ENCODE peak calls at places on chromosomes 1 and 21, in ten cellular contexts. One of them, this sample, is unnamed.

GRCh38 chr1:42979888-42980800 is 21.5 kb upstream of the SLC2A1 start:
- DNase-seq in esophagus squamous epithelium: no peak
- DNase-seq in coronary artery: no peak
- DNase-seq in neural progenitor cell: no peak
- DNase-seq in stomach: no peak
- DNase-seq in tibial nerve: no peak
- DNase-seq in GM12864: no peak
- DNase-seq in WERI-Rb-1: no peak
- DNase-seq in endodermal cell: no peak
- DNase-seq in Caco-2: peak
- DNase-seq in this sample: no peak

GRCh38 chr1:101485712-101486111 is 248.9 kb downstream of the S1PR1 start:
- DNase-seq in GM12864: no peak
- DNase-seq in WERI-Rb-1: no peak
- DNase-seq in Caco-2: no peak
- DNase-seq in esophagus squamous epithelium: no peak
- DNase-seq in tibial nerve: no peak
- DNase-seq in neural progenitor cell: no peak
- DNase-seq in stomach: no peak
- DNase-seq in endodermal cell: no peak
- DNase-seq in coronary artery: no peak
- DNase-seq in this sample: no peak

GRCh38 chr1:241266121-241266520 is 90.9 kb downstream of the RGS7 start:
- DNase-seq in tibial nerve: no peak
- DNase-seq in coronary artery: no peak
- DNase-seq in GM12864: no peak
- DNase-seq in neural progenitor cell: no peak
- DNase-seq in esophagus squamous epithelium: no peak
- DNase-seq in WERI-Rb-1: no peak
- DNase-seq in endodermal cell: no peak
- DNase-seq in stomach: no peak
- DNase-seq in Caco-2: no peak
- DNase-seq in this sample: no peak

GRCh38 chr1:206925116-206925736 is 3.5 kb upstream of the FCMR start:
- DNase-seq in tibial nerve: no peak
- DNase-seq in esophagus squamous epithelium: no peak
- DNase-seq in endodermal cell: peak
- DNase-seq in Caco-2: peak
- DNase-seq in GM12864: peak
- DNase-seq in stomach: peak
- DNase-seq in coronary artery: no peak
- DNase-seq in neural progenitor cell: no peak
- DNase-seq in WERI-Rb-1: peak
- DNase-seq in this sample: no peak

GRCh38 chr1:23793018-23793781 is 2.3 kb downstream of the LYPLA2 start:
- DNase-seq in endodermal cell: no peak
- DNase-seq in Caco-2: no peak
- DNase-seq in WERI-Rb-1: no peak
- DNase-seq in esophagus squamous epithelium: no peak
- DNase-seq in tibial nerve: no peak
- DNase-seq in neural progenitor cell: no peak
- DNase-seq in stomach: peak
- DNase-seq in coronary artery: no peak
- DNase-seq in GM12864: no peak
- DNase-seq in this sample: no peak

GRCh38 chr1:25128168-25128621 is 104.1 kb downstream of the SYF2 start:
- DNase-seq in tibial nerve: no peak
- DNase-seq in esophagus squamous epithelium: no peak
- DNase-seq in Caco-2: no peak
- DNase-seq in WERI-Rb-1: no peak
- DNase-seq in stomach: no peak
- DNase-seq in neural progenitor cell: no peak
- DNase-seq in GM12864: peak
- DNase-seq in endodermal cell: no peak
- DNase-seq in coronary artery: no peak
- DNase-seq in this sample: no peak

GRCh38 chr1:156502749-156503671 is 2.4 kb upstream of the MEF2D start:
- DNase-seq in GM12864: no peak
- DNase-seq in coronary artery: peak
- DNase-seq in WERI-Rb-1: no peak
- DNase-seq in esophagus squamous epithelium: no peak
- DNase-seq in neural progenitor cell: no peak
- DNase-seq in tibial nerve: no peak
- DNase-seq in endodermal cell: peak
- DNase-seq in stomach: peak
- DNase-seq in Caco-2: peak
- DNase-seq in this sample: peak

GRCh38 chr1:90719321-90720136 is 2.4 kb upstream of the BARHL2 start:
- DNase-seq in Caco-2: no peak
- DNase-seq in coronary artery: no peak
- DNase-seq in stomach: no peak
- DNase-seq in endodermal cell: peak
- DNase-seq in esophagus squamous epithelium: no peak
- DNase-seq in neural progenitor cell: peak
- DNase-seq in tibial nerve: no peak
- DNase-seq in GM12864: no peak
- DNase-seq in WERI-Rb-1: no peak
- DNase-seq in this sample: no peak

GRCh38 chr1:169892819-169893644 is 664 bp downstream of the SCYL3 start:
- DNase-seq in stomach: no peak
- DNase-seq in neural progenitor cell: peak
- DNase-seq in tibial nerve: no peak
- DNase-seq in Caco-2: no peak
- DNase-seq in GM12864: no peak
- DNase-seq in endodermal cell: no peak
- DNase-seq in WERI-Rb-1: no peak
- DNase-seq in esophagus squamous epithelium: no peak
- DNase-seq in coronary artery: peak
- DNase-seq in this sample: no peak

GRCh38 chr21:10627316-10627863 is 106.0 kb downstream of the TPTE start:
- DNase-seq in esophagus squamous epithelium: no peak
- DNase-seq in neural progenitor cell: no peak
- DNase-seq in stomach: no peak
- DNase-seq in WERI-Rb-1: no peak
- DNase-seq in Caco-2: no peak
- DNase-seq in endodermal cell: no peak
- DNase-seq in GM12864: no peak
- DNase-seq in coronary artery: no peak
- DNase-seq in tibial nerve: no peak
- DNase-seq in this sample: no peak

GRCh38 chr21:9837946-9838801 is 683.2 kb upstream of the TPTE start:
- DNase-seq in coronary artery: peak
- DNase-seq in stomach: no peak
- DNase-seq in GM12864: no peak
- DNase-seq in esophagus squamous epithelium: no peak
- DNase-seq in tibial nerve: no peak
- DNase-seq in WERI-Rb-1: peak
- DNase-seq in neural progenitor cell: no peak
- DNase-seq in endodermal cell: no peak
- DNase-seq in Caco-2: no peak
- DNase-seq in this sample: no peak

GRCh38 chr1:110152133-110152785 is 2.0 kb downstream of the SLC6A17 start:
- DNase-seq in endodermal cell: no peak
- DNase-seq in tibial nerve: no peak
- DNase-seq in stomach: no peak
- DNase-seq in neural progenitor cell: no peak
- DNase-seq in GM12864: no peak
- DNase-seq in coronary artery: no peak
- DNase-seq in Caco-2: no peak
- DNase-seq in esophagus squamous epithelium: no peak
- DNase-seq in WERI-Rb-1: no peak
- DNase-seq in this sample: peak

GRCh38 chr1:114558548-114558947 is 22.9 kb downstream of the BCAS2 start:
- DNase-seq in coronary artery: no peak
- DNase-seq in GM12864: no peak
- DNase-seq in tibial nerve: no peak
- DNase-seq in endodermal cell: no peak
- DNase-seq in WERI-Rb-1: no peak
- DNase-seq in esophagus squamous epithelium: no peak
- DNase-seq in Caco-2: no peak
- DNase-seq in stomach: no peak
- DNase-seq in neural progenitor cell: peak
- DNase-seq in this sample: no peak

GRCh38 chr1:168811213-168811612 is 82.2 kb upstream of the DPT start:
- DNase-seq in WERI-Rb-1: no peak
- DNase-seq in coronary artery: no peak
- DNase-seq in Caco-2: no peak
- DNase-seq in esophagus squamous epithelium: no peak
- DNase-seq in GM12864: no peak
- DNase-seq in stomach: no peak
- DNase-seq in endodermal cell: no peak
- DNase-seq in neural progenitor cell: no peak
- DNase-seq in tibial nerve: no peak
- DNase-seq in this sample: no peak

GRCh38 chr1:20698195-20698910 is 19.5 kb downstream of the KIF17 start:
- DNase-seq in endodermal cell: no peak
- DNase-seq in coronary artery: no peak
- DNase-seq in WERI-Rb-1: no peak
- DNase-seq in esophagus squamous epithelium: no peak
- DNase-seq in neural progenitor cell: no peak
- DNase-seq in Caco-2: no peak
- DNase-seq in tibial nerve: no peak
- DNase-seq in GM12864: no peak
- DNase-seq in stomach: no peak
- DNase-seq in this sample: no peak

GRCh38 chr21:31975491-31975890 is 102.7 kb downstream of the HUNK start:
- DNase-seq in coronary artery: no peak
- DNase-seq in stomach: no peak
- DNase-seq in GM12864: no peak
- DNase-seq in esophagus squamous epithelium: no peak
- DNase-seq in WERI-Rb-1: no peak
- DNase-seq in tibial nerve: no peak
- DNase-seq in endodermal cell: no peak
- DNase-seq in Caco-2: no peak
- DNase-seq in neural progenitor cell: no peak
- DNase-seq in this sample: no peak

GRCh38 chr1:56577859-56578663 is 1.3 kb downstream of the PLPP3 start:
- DNase-seq in stomach: peak
- DNase-seq in coronary artery: peak
- DNase-seq in GM12864: no peak
- DNase-seq in neural progenitor cell: peak
- DNase-seq in WERI-Rb-1: peak
- DNase-seq in esophagus squamous epithelium: peak
- DNase-seq in Caco-2: peak
- DNase-seq in tibial nerve: no peak
- DNase-seq in endodermal cell: peak
- DNase-seq in this sample: no peak

GRCh38 chr1:205505791-205506190 is 1.3 kb downstream of the CDK18 start:
- DNase-seq in coronary artery: peak
- DNase-seq in endodermal cell: no peak
- DNase-seq in WERI-Rb-1: no peak
- DNase-seq in esophagus squamous epithelium: no peak
- DNase-seq in stomach: peak
- DNase-seq in GM12864: no peak
- DNase-seq in Caco-2: no peak
- DNase-seq in neural progenitor cell: no peak
- DNase-seq in tibial nerve: no peak
- DNase-seq in this sample: peak
- H3K4me3 ChIP-seq in coronary artery: peak
- H3K4me3 ChIP-seq in endodermal cell: peak
- H3K4me3 ChIP-seq in WERI-Rb-1: no peak
- H3K4me3 ChIP-seq in esophagus squamous epithelium: peak
- H3K4me3 ChIP-seq in stomach: peak
- H3K4me3 ChIP-seq in GM12864: no peak
- H3K4me3 ChIP-seq in Caco-2: peak
- H3K4me3 ChIP-seq in neural progenitor cell: peak
- H3K4me3 ChIP-seq in tibial nerve: peak
- H3K4me3 ChIP-seq in this sample: peak

GRCh38 chr1:151006331-151007052 is at the start of gene MINDY1:
- DNase-seq in esophagus squamous epithelium: no peak
- DNase-seq in GM12864: no peak
- DNase-seq in endodermal cell: peak
- DNase-seq in neural progenitor cell: peak
- DNase-seq in coronary artery: no peak
- DNase-seq in WERI-Rb-1: peak
- DNase-seq in Caco-2: peak
- DNase-seq in tibial nerve: peak
- DNase-seq in stomach: peak
- DNase-seq in this sample: peak
- H3K4me3 ChIP-seq in esophagus squamous epithelium: peak
- H3K4me3 ChIP-seq in GM12864: peak
- H3K4me3 ChIP-seq in endodermal cell: peak
- H3K4me3 ChIP-seq in neural progenitor cell: peak
- H3K4me3 ChIP-seq in coronary artery: peak
- H3K4me3 ChIP-seq in WERI-Rb-1: peak
- H3K4me3 ChIP-seq in Caco-2: peak
- H3K4me3 ChIP-seq in tibial nerve: peak
- H3K4me3 ChIP-seq in stomach: peak
- H3K4me3 ChIP-seq in this sample: peak

GRCh38 chr1:78375996-78376395 is 114.8 kb upstream of the PTGFR start:
- DNase-seq in GM12864: no peak
- DNase-seq in tibial nerve: no peak
- DNase-seq in stomach: no peak
- DNase-seq in WERI-Rb-1: no peak
- DNase-seq in neural progenitor cell: no peak
- DNase-seq in coronary artery: no peak
- DNase-seq in Caco-2: no peak
- DNase-seq in esophagus squamous epithelium: no peak
- DNase-seq in endodermal cell: no peak
- DNase-seq in this sample: no peak
- H3K4me3 ChIP-seq in GM12864: no peak
- H3K4me3 ChIP-seq in tibial nerve: no peak
- H3K4me3 ChIP-seq in stomach: no peak
- H3K4me3 ChIP-seq in WERI-Rb-1: no peak
- H3K4me3 ChIP-seq in neural progenitor cell: no peak
- H3K4me3 ChIP-seq in coronary artery: no peak
- H3K4me3 ChIP-seq in Caco-2: no peak
- H3K4me3 ChIP-seq in esophagus squamous epithelium: no peak
- H3K4me3 ChIP-seq in endodermal cell: no peak
- H3K4me3 ChIP-seq in this sample: no peak

GRCh38 chr1:201422026-201422425 is 496 bp upstream of the TNNI1 start:
- DNase-seq in neural progenitor cell: no peak
- DNase-seq in Caco-2: no peak
- DNase-seq in endodermal cell: no peak
- DNase-seq in coronary artery: no peak
- DNase-seq in WERI-Rb-1: no peak
- DNase-seq in tibial nerve: no peak
- DNase-seq in stomach: no peak
- DNase-seq in esophagus squamous epithelium: no peak
- DNase-seq in GM12864: no peak
- DNase-seq in this sample: no peak

GRCh38 chr1:201419737-201420607 is 1.6 kb downstream of the TNNI1 start:
- DNase-seq in Caco-2: no peak
- DNase-seq in neural progenitor cell: no peak
- DNase-seq in GM12864: no peak
- DNase-seq in tibial nerve: no peak
- DNase-seq in WERI-Rb-1: no peak
- DNase-seq in coronary artery: no peak
- DNase-seq in esophagus squamous epithelium: no peak
- DNase-seq in endodermal cell: no peak
- DNase-seq in stomach: no peak
- DNase-seq in this sample: no peak

GRCh38 chr1:201421041-201421440 is 489 bp downstream of the TNNI1 start:
- DNase-seq in neural progenitor cell: no peak
- DNase-seq in coronary artery: no peak
- DNase-seq in GM12864: no peak
- DNase-seq in esophagus squamous epithelium: no peak
- DNase-seq in endodermal cell: peak
- DNase-seq in tibial nerve: no peak
- DNase-seq in WERI-Rb-1: no peak
- DNase-seq in stomach: no peak
- DNase-seq in Caco-2: no peak
- DNase-seq in this sample: no peak

GRCh38 chr1:201419241-201419640 is 2.3 kb downstream of the TNNI1 start:
- DNase-seq in esophagus squamous epithelium: no peak
- DNase-seq in WERI-Rb-1: no peak
- DNase-seq in endodermal cell: no peak
- DNase-seq in tibial nerve: no peak
- DNase-seq in coronary artery: no peak
- DNase-seq in stomach: no peak
- DNase-seq in neural progenitor cell: no peak
- DNase-seq in Caco-2: no peak
- DNase-seq in GM12864: no peak
- DNase-seq in this sample: no peak

GRCh38 chr1:201420608-201421002 is 925 bp downstream of the TNNI1 start:
- DNase-seq in endodermal cell: no peak
- DNase-seq in tibial nerve: no peak
- DNase-seq in WERI-Rb-1: no peak
- DNase-seq in esophagus squamous epithelium: no peak
- DNase-seq in neural progenitor cell: no peak
- DNase-seq in coronary artery: no peak
- DNase-seq in Caco-2: no peak
- DNase-seq in stomach: no peak
- DNase-seq in GM12864: no peak
- DNase-seq in this sample: no peak
- H3K4me3 ChIP-seq in endodermal cell: no peak
- H3K4me3 ChIP-seq in tibial nerve: no peak
- H3K4me3 ChIP-seq in WERI-Rb-1: no peak
- H3K4me3 ChIP-seq in esophagus squamous epithelium: no peak
- H3K4me3 ChIP-seq in neural progenitor cell: no peak
- H3K4me3 ChIP-seq in coronary artery: no peak
- H3K4me3 ChIP-seq in Caco-2: no peak
- H3K4me3 ChIP-seq in stomach: no peak
- H3K4me3 ChIP-seq in GM12864: no peak
- H3K4me3 ChIP-seq in this sample: no peak

This sample was measured in PC-9.